ENCODE peak calls at places on chromosomes 6 and 20, in six cellular contexts. One of them, this sample, is unnamed.

GRCh38 chr20:35618372-35619131 is 2.9 kb downstream of the SPAG4 start:
- DNase-seq in GM12891: no peak
- DNase-seq in GM12878: no peak
- DNase-seq in HepG2: no peak
- DNase-seq in K562: no peak
- DNase-seq in H1: peak
- DNase-seq in this sample: no peak

GRCh38 chr6:127514396-127515227 is 4.5 kb downstream of the MTCL3 start:
- DNase-seq in GM12891: no peak
- DNase-seq in GM12878: no peak
- DNase-seq in HepG2: no peak
- DNase-seq in K562: no peak
- DNase-seq in H1: peak
- DNase-seq in this sample: no peak

GRCh38 chr6:123716506-123716905 is 79.8 kb upstream of the TRDN start:
- DNase-seq in GM12891: no peak
- DNase-seq in GM12878: no peak
- DNase-seq in HepG2: no peak
- DNase-seq in K562: no peak
- DNase-seq in H1: no peak
- DNase-seq in this sample: no peak

GRCh38 chr6:11064836-11065235 is 20.7 kb upstream of the ELOVL2 start:
- DNase-seq in GM12891: no peak
- DNase-seq in GM12878: no peak
- DNase-seq in HepG2: no peak
- DNase-seq in K562: no peak
- DNase-seq in H1: no peak
- DNase-seq in this sample: no peak

GRCh38 chr20:32168184-32168910 is 39.2 kb downstream of the PLAGL2 start:
- DNase-seq in GM12891: no peak
- DNase-seq in GM12878: no peak
- DNase-seq in HepG2: peak
- DNase-seq in K562: no peak
- DNase-seq in H1: no peak
- DNase-seq in this sample: no peak

GRCh38 chr6:148203281-148203925 is 139.2 kb upstream of the SASH1 start:
- DNase-seq in GM12891: no peak
- DNase-seq in GM12878: no peak
- DNase-seq in HepG2: no peak
- DNase-seq in K562: no peak
- DNase-seq in H1: no peak
- DNase-seq in this sample: no peak

GRCh38 chr6:153016846-153017245 is 14.3 kb upstream of the MTRF1L start:
- DNase-seq in GM12891: no peak
- DNase-seq in GM12878: no peak
- DNase-seq in HepG2: no peak
- DNase-seq in K562: no peak
- DNase-seq in H1: no peak
- DNase-seq in this sample: no peak

GRCh38 chr20:35279040-35279439 is 1.1 kb upstream of the MMP24OS start:
- DNase-seq in GM12891: no peak
- DNase-seq in GM12878: no peak
- DNase-seq in HepG2: no peak
- DNase-seq in K562: no peak
- DNase-seq in H1: no peak
- DNase-seq in this sample: no peak

GRCh38 chr6:1890071-1890470 is 280.4 kb downstream of the FOXC1 start:
- DNase-seq in GM12891: no peak
- DNase-seq in GM12878: no peak
- DNase-seq in HepG2: no peak
- DNase-seq in K562: no peak
- DNase-seq in H1: no peak
- DNase-seq in this sample: no peak

DNA sequence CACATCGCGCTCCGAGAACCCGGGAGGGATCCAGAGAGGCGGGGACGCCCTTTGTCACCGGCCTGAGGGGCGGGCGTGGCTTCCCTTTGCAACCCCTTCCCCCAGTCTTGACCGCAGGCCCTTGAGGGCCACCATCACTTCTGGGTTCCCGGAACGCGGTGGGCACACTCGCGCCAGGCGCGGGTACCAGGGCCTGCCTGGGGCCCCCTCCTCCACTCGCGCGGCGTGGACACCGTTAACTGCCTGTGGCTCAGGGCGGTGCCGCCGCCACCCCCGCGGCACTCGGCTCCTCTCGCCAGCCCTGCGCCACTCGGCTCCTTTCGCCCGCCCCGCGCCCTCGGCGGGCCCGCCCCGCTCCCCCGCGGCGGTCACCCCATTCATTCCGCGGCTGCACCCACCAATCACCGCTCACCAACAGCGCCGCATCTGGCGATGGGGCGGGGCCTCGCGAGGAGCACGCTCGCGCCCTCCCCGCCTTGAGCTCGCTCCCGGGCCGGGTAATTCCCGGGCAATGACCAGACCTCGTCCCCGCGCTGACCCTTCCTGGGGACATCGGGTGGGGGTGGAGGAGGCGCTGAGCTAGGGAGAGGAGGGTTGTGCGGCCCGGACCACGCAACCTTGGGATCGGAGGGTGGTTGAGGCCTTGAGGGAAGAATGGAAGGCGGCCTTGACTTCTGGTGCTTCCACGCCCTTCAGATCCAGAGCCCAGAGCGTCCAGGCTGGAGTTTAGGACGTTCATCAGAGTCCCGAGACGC is 10.5 kb upstream of the ELOVL5 start:
- DNase-seq in GM12891: peak
- DNase-seq in GM12878: peak
- DNase-seq in HepG2: peak
- DNase-seq in K562: peak
- DNase-seq in H1: peak
- DNase-seq in this sample: peak
- TF ChIP-seq POLR2A in GM12891: no peak
- TF ChIP-seq POLR2A in GM12878: peak
- TF ChIP-seq POLR2A in HepG2: peak
- TF ChIP-seq POLR2A in K562: peak
- TF ChIP-seq POLR2A in H1: peak
- TF ChIP-seq POLR2A in this sample: peak

GRCh38 chr6:20458051-20458894 is 56.6 kb downstream of the E2F3 start:
- DNase-seq in GM12891: no peak
- DNase-seq in GM12878: no peak
- DNase-seq in HepG2: no peak
- DNase-seq in K562: peak
- DNase-seq in H1: no peak
- DNase-seq in this sample: no peak

GRCh38 chr6:20455175-20456075 is 53.7 kb downstream of the E2F3 start:
- DNase-seq in GM12891: no peak
- DNase-seq in GM12878: no peak
- DNase-seq in HepG2: no peak
- DNase-seq in K562: no peak
- DNase-seq in H1: no peak
- DNase-seq in this sample: no peak

GRCh38 chr6:20448828-20449227 is 47.1 kb downstream of the E2F3 start:
- DNase-seq in GM12891: no peak
- DNase-seq in GM12878: no peak
- DNase-seq in HepG2: peak
- DNase-seq in K562: no peak
- DNase-seq in H1: no peak
- DNase-seq in this sample: no peak

GRCh38 chr6:20459682-20460081 is 58.0 kb downstream of the E2F3 start:
- DNase-seq in GM12891: no peak
- DNase-seq in GM12878: no peak
- DNase-seq in HepG2: no peak
- DNase-seq in K562: no peak
- DNase-seq in H1: no peak
- DNase-seq in this sample: no peak

DNA sequence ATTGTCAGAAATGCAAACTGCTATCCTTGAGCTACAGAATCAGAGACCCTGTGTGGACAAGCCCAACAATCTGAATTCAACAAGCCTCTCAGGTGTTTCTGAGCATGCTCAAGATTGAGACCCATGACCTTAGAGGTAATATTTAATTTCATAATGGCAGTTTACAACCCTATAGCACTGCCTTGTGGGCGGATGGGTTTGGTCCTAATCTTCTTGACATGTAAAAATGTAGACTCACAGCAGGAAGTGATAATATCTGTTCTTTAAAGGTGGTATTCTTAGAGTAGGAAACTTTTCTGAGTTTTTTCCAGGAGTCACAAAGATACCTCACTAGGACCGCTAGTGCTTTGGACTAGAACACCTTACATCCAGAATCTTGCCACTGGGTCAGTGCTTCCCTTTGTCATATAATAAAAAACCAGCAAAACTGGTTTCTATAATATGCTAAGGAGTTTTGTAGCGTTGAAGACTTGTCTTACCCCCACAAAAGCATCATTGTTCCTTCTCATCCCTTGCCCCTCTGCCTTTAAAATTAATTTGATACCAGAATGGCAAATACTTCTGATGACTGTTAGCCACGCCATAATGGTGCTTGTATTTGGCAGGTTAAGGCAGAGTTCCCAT is 52.6 kb downstream of the E2F3 start:
- DNase-seq in GM12891: no peak
- DNase-seq in GM12878: no peak
- DNase-seq in HepG2: no peak
- DNase-seq in K562: no peak
- DNase-seq in H1: no peak
- DNase-seq in this sample: no peak
- TF ChIP-seq TAF1 in GM12891: no peak
- TF ChIP-seq TAF1 in GM12878: no peak
- TF ChIP-seq TAF1 in HepG2: no peak
- TF ChIP-seq TAF1 in K562: no peak
- TF ChIP-seq TAF1 in H1: no peak
- TF ChIP-seq TAF1 in this sample: no peak

GRCh38 chr20:23420943-23421925 is at the start of gene NAPB:
- DNase-seq in GM12891: peak
- DNase-seq in GM12878: peak
- DNase-seq in HepG2: peak
- DNase-seq in K562: peak
- DNase-seq in H1: peak
- DNase-seq in this sample: peak
- TF ChIP-seq POLR2A in GM12891: peak
- TF ChIP-seq POLR2A in GM12878: peak
- TF ChIP-seq POLR2A in HepG2: peak
- TF ChIP-seq POLR2A in K562: peak
- TF ChIP-seq POLR2A in H1: no peak
- TF ChIP-seq POLR2A in this sample: peak

GRCh38 chr6:112296122-112296521 is 41.8 kb upstream of the LAMA4 start:
- DNase-seq in GM12891: no peak
- DNase-seq in GM12878: no peak
- DNase-seq in HepG2: peak
- DNase-seq in K562: no peak
- DNase-seq in H1: peak
- DNase-seq in this sample: no peak
- TF ChIP-seq TAF1 in GM12891: no peak
- TF ChIP-seq TAF1 in GM12878: no peak
- TF ChIP-seq TAF1 in HepG2: no peak
- TF ChIP-seq TAF1 in K562: no peak
- TF ChIP-seq TAF1 in H1: no peak
- TF ChIP-seq TAF1 in this sample: no peak

GRCh38 chr20:49351775-49352174 is 73.9 kb upstream of the ZNFX1 start:
- DNase-seq in GM12891: no peak
- DNase-seq in GM12878: no peak
- DNase-seq in HepG2: no peak
- DNase-seq in K562: no peak
- DNase-seq in H1: no peak
- DNase-seq in this sample: no peak
- TF ChIP-seq POLR2A in GM12891: no peak
- TF ChIP-seq POLR2A in GM12878: no peak
- TF ChIP-seq POLR2A in HepG2: no peak
- TF ChIP-seq POLR2A in K562: no peak
- TF ChIP-seq POLR2A in H1: no peak
- TF ChIP-seq POLR2A in this sample: no peak

DNA sequence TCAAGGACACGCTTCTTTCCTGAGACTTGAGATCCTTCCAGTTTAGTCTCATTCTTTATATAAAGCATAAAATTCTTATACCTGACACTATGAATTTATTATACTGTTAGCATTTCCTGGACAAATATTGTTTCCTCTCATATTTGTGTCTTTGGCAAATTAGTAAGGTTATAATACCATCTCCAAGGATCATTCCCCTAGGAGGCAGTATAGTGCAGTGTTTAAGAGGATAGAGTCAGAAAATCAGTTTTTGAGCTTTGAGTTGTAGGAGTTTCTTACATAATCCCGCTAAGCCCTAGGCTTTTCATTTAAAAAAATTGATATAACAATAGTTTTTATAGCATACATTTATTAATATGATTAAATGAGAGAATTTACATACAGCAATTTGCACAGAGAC is 510.8 kb downstream of the TENT5A start:
- DNase-seq in GM12891: no peak
- DNase-seq in GM12878: no peak
- DNase-seq in HepG2: peak
- DNase-seq in K562: no peak
- DNase-seq in H1: no peak
- DNase-seq in this sample: no peak
- TF ChIP-seq TAF1 in GM12891: no peak
- TF ChIP-seq TAF1 in GM12878: no peak
- TF ChIP-seq TAF1 in HepG2: no peak
- TF ChIP-seq TAF1 in K562: no peak
- TF ChIP-seq TAF1 in H1: no peak
- TF ChIP-seq TAF1 in this sample: no peak

GRCh38 chr20:62364911-62365736 is 2.0 kb downstream of the LAMA5 start:
- DNase-seq in GM12891: no peak
- DNase-seq in GM12878: no peak
- DNase-seq in HepG2: no peak
- DNase-seq in K562: no peak
- DNase-seq in H1: peak
- DNase-seq in this sample: no peak
- TF ChIP-seq POLR2A in GM12891: no peak
- TF ChIP-seq POLR2A in GM12878: no peak
- TF ChIP-seq POLR2A in HepG2: no peak
- TF ChIP-seq POLR2A in K562: no peak
- TF ChIP-seq POLR2A in H1: no peak
- TF ChIP-seq POLR2A in this sample: no peak

This sample was measured in GM12892.